ENCODE peak calls at places on chromosomes 3 and 15, in four cellular contexts. T, E, F and C are unnamed samples.

GRCh38 chr3:140505256-140505655 is 172.6 kb upstream of the TRIM42 start:
- DNase-seq in T (no peak), E (no peak), F (no peak), C (no peak)

GRCh38 chr15:73849641-73850040 is 23.7 kb upstream of the TBC1D21 start:
- DNase-seq in T (no peak), E (no peak), F (no peak), C (no peak)

GRCh38 chr3:139538733-139539132 is 809 bp downstream of the RBP1 start:
- DNase-seq in T (no peak), E (no peak), F (no peak), C (no peak)

GRCh38 chr3:40741729-40742128 is 217.0 kb downstream of the ZNF621 start:
- DNase-seq in T (peak), E (no peak), F (no peak), C (no peak)

GRCh38 chr15:51768018-51768417 is 16.6 kb downstream of the TMOD2 start:
- DNase-seq in T (no peak), E (no peak), F (no peak), C (no peak)

GRCh38 chr15:97059276-97059675 is 728.8 kb downstream of the NR2F2 start:
- DNase-seq in T (no peak), E (no peak), F (no peak), C (no peak)

GRCh38 chr3:88986834-88987233 is 120.6 kb upstream of the EPHA3 start:
- DNase-seq in T (no peak), E (no peak), F (no peak), C (no peak)

GRCh38 chr3:16864610-16865313 is 20.0 kb upstream of the PLCL2 start:
- DNase-seq in T (peak), E (no peak), F (no peak), C (no peak)

GRCh38 chr3:257826-258225 is 61.3 kb downstream of the CHL1 start:
- DNase-seq in T (no peak), E (no peak), F (no peak), C (no peak)

GRCh38 chr15:81337713-81338157 is 13.8 kb upstream of the STARD5 start:
- DNase-seq in T (no peak), E (no peak), F (no peak), C (no peak)

GRCh38 chr15:75167588-75168076 is 34.0 kb upstream of the C15orf39 start:
- DNase-seq in T (no peak), E (no peak), F (no peak), C (no peak)

GRCh38 chr3:122295286-122295685 is 29.8 kb upstream of the CSTA start:
- DNase-seq in T (no peak), E (no peak), F (no peak), C (no peak)

GRCh38 chr3:123329636-123330340 is 119.1 kb downstream of the ADCY5 start:
- DNase-seq in T (no peak), E (no peak), F (no peak), C (no peak)

GRCh38 chr3:157667493-157667892 is 164.3 kb upstream of the VEPH1 start:
- DNase-seq in T (no peak), E (no peak), F (no peak), C (no peak)

GRCh38 chr3:32460031-32460749 is 42.5 kb downstream of the CMTM6 start:
- DNase-seq in T (no peak), E (no peak), F (no peak), C (no peak)

GRCh38 chr3:115814006-115814405 is 190.7 kb downstream of the GAP43 start:
- DNase-seq in T (no peak), E (no peak), F (no peak), C (no peak)

GRCh38 chr15:64029633-64030032 is 16.7 kb downstream of the DAPK2 start:
- DNase-seq in T (no peak), E (no peak), F (no peak), C (no peak)

GRCh38 chr3:120683671-120684301 is 1.7 kb upstream of the HGD start:
- DNase-seq in T (no peak), E (no peak), F (no peak), C (no peak)

GRCh38 chr3:120684896-120685295 is 2.9 kb upstream of the HGD start:
- DNase-seq in T (no peak), E (no peak), F (no peak), C (no peak)

GRCh38 chr3:120681506-120682038 is 467 bp downstream of the HGD start:
- DNase-seq in T (no peak), E (no peak), F (no peak), C (no peak)

GRCh38 chr3:120682095-120682681 is at the start of gene HGD:
- DNase-seq in T (peak), E (no peak), F (no peak), C (peak)

GRCh38 chr3:120683213-120683612 is 1.2 kb upstream of the HGD start:
- DNase-seq in T (no peak), E (no peak), F (no peak), C (no peak)
- TF ChIP-seq POLR2A in T (no peak), E (no peak), F (no peak), C (no peak)

GRCh38 chr3:37229740-37230139 is 55.4 kb upstream of the LRRFIP2 start:
- DNase-seq in T (peak), E (no peak), F (no peak), C (peak)
- TF ChIP-seq EP300 in T (no peak), E (no peak), F (no peak), C (no peak)

GRCh38 chr3:76349715-76350480 is 564.5 kb upstream of the ZNF717 start:
- DNase-seq in T (no peak), E (no peak), F (no peak), C (no peak)

GRCh38 chr3:76352848-76353130 is 567.4 kb upstream of the ZNF717 start:
- DNase-seq in T (no peak), E (no peak), F (no peak), C (no peak)

GRCh38 chr3:76353683-76354082 is 568.3 kb upstream of the ZNF717 start:
- DNase-seq in T (no peak), E (no peak), F (no peak), C (no peak)

GRCh38 chr3:76346680-76347079 is 561.3 kb upstream of the ZNF717 start:
- DNase-seq in T (no peak), E (no peak), F (no peak), C (no peak)

GRCh38 chr3:76352069-76352847 is 566.9 kb upstream of the ZNF717 start:
- DNase-seq in T (no peak), E (no peak), F (no peak), C (no peak)
- TF ChIP-seq POLR2A in T (no peak), E (no peak), F (no peak), C (no peak)

GRCh38 chr15:89361451-89362202 is 27.0 kb upstream of the POLG start:
- DNase-seq in T (peak), E (no peak), F (peak), C (peak)

GRCh38 chr15:89363770-89364169 is 29.1 kb upstream of the POLG start:
- DNase-seq in T (no peak), E (no peak), F (no peak), C (no peak)

GRCh38 chr15:89363133-89363532 is 28.5 kb upstream of the POLG start:
- DNase-seq in T (no peak), E (no peak), F (no peak), C (no peak)

GRCh38 chr15:89364341-89364740 is 29.7 kb upstream of the POLG start:
- DNase-seq in T (no peak), E (no peak), F (no peak), C (no peak)

DNA sequence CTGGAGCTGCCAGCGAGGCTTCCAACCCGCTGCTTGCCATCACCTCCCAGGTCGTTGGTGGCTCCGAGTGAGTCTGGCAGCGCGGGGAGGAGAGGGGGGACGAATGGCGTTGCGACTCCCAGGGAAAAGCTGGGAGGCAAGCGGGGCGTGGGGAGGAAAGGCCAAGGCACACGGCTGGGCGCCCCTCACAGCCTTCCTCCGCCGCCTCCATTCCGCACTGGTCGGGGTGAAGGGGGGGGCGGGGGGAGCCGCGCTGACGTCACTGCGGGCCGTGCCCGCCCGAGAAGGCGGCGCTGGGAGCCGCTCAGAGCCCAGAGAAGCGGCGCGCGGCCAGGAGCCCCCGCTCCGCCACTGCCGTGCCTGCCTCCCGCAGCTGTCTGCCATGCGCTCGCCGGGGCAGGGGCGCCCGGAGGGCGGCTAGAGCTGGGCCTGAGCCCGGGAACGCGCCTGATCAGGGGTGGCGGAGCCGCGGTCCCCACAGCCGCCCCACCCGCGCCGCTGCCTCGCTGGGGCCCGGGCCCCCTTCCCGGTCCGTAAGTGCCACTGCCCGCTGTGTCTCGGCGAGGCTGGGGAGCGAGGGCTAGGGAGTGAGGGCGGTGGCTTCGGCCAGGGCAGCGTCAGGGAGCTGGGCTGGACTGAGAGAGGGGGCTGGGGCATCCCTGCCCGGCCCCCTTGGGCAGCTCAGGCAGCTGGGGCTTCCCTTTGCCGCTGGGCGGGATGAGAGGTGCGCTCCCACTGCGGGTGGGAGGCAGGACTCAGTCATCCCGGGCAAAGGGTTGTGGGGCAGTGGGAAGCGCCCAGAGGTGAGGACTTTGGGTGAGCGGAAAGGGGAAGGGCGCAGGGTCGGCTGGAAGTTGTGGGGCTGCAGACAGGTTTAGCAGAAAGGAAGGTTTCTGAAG is 27.8 kb upstream of the POLG start:
- DNase-seq in T (no peak), E (no peak), F (no peak), C (no peak)
- TF ChIP-seq EP300 in T (no peak), E (no peak), F (no peak), C (no peak)

DNA sequence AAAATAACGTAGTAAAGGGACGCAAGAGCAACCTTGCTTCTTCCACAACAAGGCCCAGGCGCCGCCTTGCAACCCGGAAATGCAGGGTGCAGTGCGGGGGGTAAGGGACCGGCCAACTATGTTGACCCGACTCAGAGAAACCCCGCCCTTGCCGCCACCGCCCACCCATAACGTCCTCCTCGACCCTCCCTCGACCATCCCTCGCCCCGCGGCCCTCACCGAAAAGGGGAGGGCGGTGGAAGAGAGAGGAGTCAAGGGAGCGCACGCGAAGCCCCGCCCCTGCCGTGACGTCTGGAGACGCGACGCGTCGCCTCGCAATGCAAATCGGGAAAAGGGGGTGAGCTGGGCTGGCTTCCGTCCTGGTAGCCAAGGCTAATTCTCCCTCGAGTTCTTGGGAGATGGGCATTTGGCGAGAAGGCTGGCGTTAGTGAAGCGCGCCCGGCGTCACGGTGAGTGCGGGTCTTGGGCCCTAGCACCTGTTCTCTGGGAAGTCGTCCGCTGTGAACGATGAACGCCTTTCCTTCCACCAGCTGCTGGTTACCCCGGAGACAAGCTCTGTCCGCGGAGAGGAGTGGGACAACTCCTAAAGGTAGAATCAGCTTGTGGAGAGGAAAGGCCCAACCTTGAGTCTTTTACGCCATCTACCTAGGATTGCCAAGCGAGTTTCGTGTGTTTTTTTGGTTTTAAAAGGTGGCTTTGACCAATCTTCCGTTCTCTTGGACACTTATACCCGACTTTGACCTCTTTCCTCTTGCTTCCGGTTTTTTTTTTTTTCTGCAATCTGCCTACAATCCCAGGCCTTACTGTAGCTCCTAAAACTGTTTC is at the start of gene USP8:
- DNase-seq in T (peak), E (peak), F (peak), C (peak)
- TF ChIP-seq POLR2A in T (peak), E (peak), F (peak), C (no peak)